ENCODE peak calls at places on chromosome 11, in four cellular contexts. One of them, this sample, is unnamed.

GRCh38 chr11:58058276-58059010 is 27.7 kb downstream of the OR6Q1 start:
- DNase-seq in fibroblast of the aortic adventitia: no peak
- DNase-seq in heart right ventricle: peak; percentile 7
- DNase-seq in heart left ventricle: no peak
- DNase-seq in this sample: no peak

GRCh38 chr11:66744485-66745355 is 15.7 kb upstream of the SPTBN2 start:
- DNase-seq in fibroblast of the aortic adventitia: peak; percentile 55
- DNase-seq in heart right ventricle: peak; percentile 76
- DNase-seq in heart left ventricle: peak; percentile 88
- DNase-seq in this sample: peak; percentile 75

GRCh38 chr11:82980292-82980691 is 78.8 kb downstream of the DDIAS start:
- DNase-seq in fibroblast of the aortic adventitia: peak; percentile 67
- DNase-seq in heart right ventricle: no peak
- DNase-seq in heart left ventricle: no peak
- DNase-seq in this sample: no peak

GRCh38 chr11:705646-706438 is at the start of gene EPS8L2:
- DNase-seq in fibroblast of the aortic adventitia: no peak
- DNase-seq in heart right ventricle: no peak
- DNase-seq in heart left ventricle: no peak
- DNase-seq in this sample: no peak

GRCh38 chr11:26134481-26135355 is 197.2 kb upstream of the ANO3 start:
- DNase-seq in fibroblast of the aortic adventitia: peak; percentile 31
- DNase-seq in heart right ventricle: no peak
- DNase-seq in heart left ventricle: no peak
- DNase-seq in this sample: peak; percentile 73

GRCh38 chr11:69153661-69154060 is 2.1 kb upstream of the SMIM38 start:
- DNase-seq in fibroblast of the aortic adventitia: no peak
- DNase-seq in heart right ventricle: peak; percentile 29
- DNase-seq in heart left ventricle: no peak
- DNase-seq in this sample: no peak

GRCh38 chr11:95147364-95147905 is 57.8 kb downstream of the ENDOD1 start:
- DNase-seq in fibroblast of the aortic adventitia: peak; percentile 95
- DNase-seq in heart right ventricle: no peak
- DNase-seq in heart left ventricle: no peak
- DNase-seq in this sample: peak; percentile 67

GRCh38 chr11:36744375-36745168 is 146.5 kb upstream of the RAG2 start:
- DNase-seq in fibroblast of the aortic adventitia: peak; percentile 77
- DNase-seq in heart right ventricle: peak; percentile 57
- DNase-seq in heart left ventricle: peak; percentile 50
- DNase-seq in this sample: peak; percentile 33

GRCh38 chr11:66328307-66329144 is 7.7 kb downstream of the RIN1 start:
- DNase-seq in fibroblast of the aortic adventitia: peak; percentile 77
- DNase-seq in heart right ventricle: peak; percentile 78
- DNase-seq in heart left ventricle: peak; percentile 80
- DNase-seq in this sample: no peak

GRCh38 chr11:35014352-35014751 is 97.9 kb downstream of the PDHX start:
- DNase-seq in fibroblast of the aortic adventitia: peak; percentile 85
- DNase-seq in heart right ventricle: no peak
- DNase-seq in heart left ventricle: no peak
- DNase-seq in this sample: no peak

GRCh38 chr11:94519478-94520084 is 7.3 kb downstream of the C11orf97 start:
- DNase-seq in fibroblast of the aortic adventitia: peak; percentile 68
- DNase-seq in heart right ventricle: no peak
- DNase-seq in heart left ventricle: no peak
- DNase-seq in this sample: no peak

GRCh38 chr11:79439893-79440450 is 858 bp downstream of the TENM4 start:
- DNase-seq in fibroblast of the aortic adventitia: no peak
- DNase-seq in heart right ventricle: peak; percentile 10
- DNase-seq in heart left ventricle: peak; percentile 23
- DNase-seq in this sample: no peak

GRCh38 chr11:34909955-34910354 is 6.2 kb downstream of the APIP start:
- DNase-seq in fibroblast of the aortic adventitia: no peak
- DNase-seq in heart right ventricle: no peak
- DNase-seq in heart left ventricle: no peak
- DNase-seq in this sample: no peak

GRCh38 chr11:102115557-102115956 is 5.3 kb downstream of the YAP1 start:
- DNase-seq in fibroblast of the aortic adventitia: peak; percentile 61
- DNase-seq in heart right ventricle: no peak
- DNase-seq in heart left ventricle: no peak
- DNase-seq in this sample: peak; percentile 86

GRCh38 chr11:61891331-61892084 is at the start of gene FADS3:
- DNase-seq in fibroblast of the aortic adventitia: peak; percentile 67
- DNase-seq in heart right ventricle: peak; percentile 88
- DNase-seq in heart left ventricle: peak; percentile 91
- DNase-seq in this sample: peak; percentile 51

GRCh38 chr11:132114185-132114584 is 743.8 kb downstream of the NTM start:
- DNase-seq in fibroblast of the aortic adventitia: peak; percentile 29
- DNase-seq in heart right ventricle: peak; percentile 21
- DNase-seq in heart left ventricle: peak; percentile 35
- DNase-seq in this sample: peak; percentile 4

GRCh38 chr11:44243633-44244343 is 66.2 kb downstream of the ALX4 start:
- DNase-seq in fibroblast of the aortic adventitia: peak; percentile 61
- DNase-seq in heart right ventricle: no peak
- DNase-seq in heart left ventricle: no peak
- DNase-seq in this sample: no peak

GRCh38 chr11:121240650-121241299 is 51.8 kb upstream of the SC5D start:
- DNase-seq in fibroblast of the aortic adventitia: peak; percentile 25
- DNase-seq in heart right ventricle: no peak
- DNase-seq in heart left ventricle: no peak
- DNase-seq in this sample: no peak

GRCh38 chr11:83523676-83524075 is 237.5 kb upstream of the CCDC90B start:
- DNase-seq in fibroblast of the aortic adventitia: no peak
- DNase-seq in heart right ventricle: no peak
- DNase-seq in heart left ventricle: no peak
- DNase-seq in this sample: no peak

GRCh38 chr11:126355324-126355925 is at the start of gene ST3GAL4:
- DNase-seq in fibroblast of the aortic adventitia: peak; percentile 56
- DNase-seq in heart right ventricle: peak; percentile 87
- DNase-seq in heart left ventricle: peak; percentile 91
- DNase-seq in this sample: no peak

GRCh38 chr11:61697093-61697492 is 16.9 kb downstream of the DAGLA start:
- DNase-seq in fibroblast of the aortic adventitia: no peak
- DNase-seq in heart right ventricle: no peak
- DNase-seq in heart left ventricle: no peak
- DNase-seq in this sample: no peak

GRCh38 chr11:120908521-120909181 is 115.3 kb upstream of the TBCEL start:
- DNase-seq in fibroblast of the aortic adventitia: no peak
- DNase-seq in heart right ventricle: no peak
- DNase-seq in heart left ventricle: no peak
- DNase-seq in this sample: no peak

GRCh38 chr11:47551086-47551485 is 1.8 kb downstream of the CELF1 start:
- DNase-seq in fibroblast of the aortic adventitia: peak; percentile 50
- DNase-seq in heart right ventricle: no peak
- DNase-seq in heart left ventricle: no peak
- DNase-seq in this sample: no peak
- TF ChIP-seq CTCF in fibroblast of the aortic adventitia: peak; percentile 51
- TF ChIP-seq CTCF in heart right ventricle: no peak
- TF ChIP-seq CTCF in heart left ventricle: peak; percentile 22
- TF ChIP-seq CTCF in this sample: peak; percentile 31

GRCh38 chr11:62909107-62909894 is 11.9 kb downstream of the CHRM1 start:
- DNase-seq in fibroblast of the aortic adventitia: peak; percentile 63
- DNase-seq in heart right ventricle: peak; percentile 80
- DNase-seq in heart left ventricle: peak; percentile 69
- DNase-seq in this sample: peak; percentile 100
- TF ChIP-seq CTCF in fibroblast of the aortic adventitia: peak; percentile 54
- TF ChIP-seq CTCF in heart right ventricle: peak; percentile 17
- TF ChIP-seq CTCF in heart left ventricle: peak; percentile 44
- TF ChIP-seq CTCF in this sample: peak; percentile 73

GRCh38 chr11:63906585-63906984 is 10.4 kb downstream of the RCOR2 start:
- DNase-seq in fibroblast of the aortic adventitia: peak; percentile 19
- DNase-seq in heart right ventricle: no peak
- DNase-seq in heart left ventricle: no peak
- DNase-seq in this sample: no peak
- TF ChIP-seq CTCF in fibroblast of the aortic adventitia: no peak
- TF ChIP-seq CTCF in heart right ventricle: no peak
- TF ChIP-seq CTCF in heart left ventricle: peak; percentile 20
- TF ChIP-seq CTCF in this sample: peak; percentile 27

GRCh38 chr11:84963240-84963639 is 663.9 kb downstream of the DLG2 start:
- DNase-seq in fibroblast of the aortic adventitia: no peak
- DNase-seq in heart right ventricle: no peak
- DNase-seq in heart left ventricle: no peak
- DNase-seq in this sample: no peak
- TF ChIP-seq CTCF in fibroblast of the aortic adventitia: no peak
- TF ChIP-seq CTCF in heart right ventricle: no peak
- TF ChIP-seq CTCF in heart left ventricle: no peak
- TF ChIP-seq CTCF in this sample: no peak

GRCh38 chr11:11975201-11976092 is 33.0 kb downstream of the DKK3 start:
- DNase-seq in fibroblast of the aortic adventitia: no peak
- DNase-seq in heart right ventricle: no peak
- DNase-seq in heart left ventricle: no peak
- DNase-seq in this sample: no peak
- TF ChIP-seq CTCF in fibroblast of the aortic adventitia: no peak
- TF ChIP-seq CTCF in heart right ventricle: no peak
- TF ChIP-seq CTCF in heart left ventricle: no peak
- TF ChIP-seq CTCF in this sample: no peak

GRCh38 chr11:113189909-113190667 is 124.3 kb upstream of the TTC12 start:
- DNase-seq in fibroblast of the aortic adventitia: peak; percentile 85
- DNase-seq in heart right ventricle: no peak
- DNase-seq in heart left ventricle: no peak
- DNase-seq in this sample: no peak
- TF ChIP-seq CTCF in fibroblast of the aortic adventitia: no peak
- TF ChIP-seq CTCF in heart right ventricle: no peak
- TF ChIP-seq CTCF in heart left ventricle: no peak
- TF ChIP-seq CTCF in this sample: no peak

GRCh38 chr11:60377737-60378136 is 595 bp upstream of the MS4A7 start:
- DNase-seq in fibroblast of the aortic adventitia: no peak
- DNase-seq in heart right ventricle: peak; percentile 50
- DNase-seq in heart left ventricle: peak; percentile 50
- DNase-seq in this sample: no peak
- TF ChIP-seq CTCF in fibroblast of the aortic adventitia: no peak
- TF ChIP-seq CTCF in heart right ventricle: no peak
- TF ChIP-seq CTCF in heart left ventricle: no peak
- TF ChIP-seq CTCF in this sample: no peak

This sample was measured in LNCaP clone FGC.